ENCODE peak calls at places on chromosome 17, in five cellular contexts. O is H9, K is trophoblast cell, J is neuronal stem cell, Q is H1. W is an unnamed sample.

GRCh38 chr17:75514299-75515228 is 773 bp downstream of the CASKIN2 start:
- DNase-seq in Q (no peak), O (no peak), K (no peak), J (peak), W (peak)

GRCh38 chr17:80441133-80441578 is 26.2 kb downstream of the ENDOV start:
- DNase-seq in Q (no peak), J (peak), O (peak), K (peak), W (peak)

GRCh38 chr17:35255316-35255715 is 12.4 kb downstream of the SLFN5 start:
- DNase-seq in Q (no peak), O (no peak), K (peak), J (peak), W (no peak)

GRCh38 chr17:38969281-38969680 is 2.1 kb upstream of the FBXO47 start:
- DNase-seq in Q (no peak), O (no peak), K (no peak), J (no peak), W (no peak)

GRCh38 chr17:1649844-1650409 is at the start of gene RILP:
- DNase-seq in K (peak), J (no peak), O (peak), Q (no peak), W (no peak)

GRCh38 chr17:60305141-60305540 is 86.8 kb downstream of the USP32 start:
- DNase-seq in K (peak), Q (no peak), J (no peak), O (no peak), W (peak)

GRCh38 chr17:62819511-62820221 is 11.6 kb upstream of the MARCHF10 start:
- DNase-seq in J (peak), Q (no peak), O (peak), K (peak), W (peak)

GRCh38 chr17:30808785-30809286 is 15.7 kb downstream of the CRLF3 start:
- DNase-seq in J (no peak), Q (no peak), K (no peak), O (no peak), W (no peak)

GRCh38 chr17:49111934-49112333 is 20.6 kb upstream of the B4GALNT2 start:
- DNase-seq in K (peak), Q (no peak), J (no peak), O (no peak), W (no peak)

GRCh38 chr17:3695723-3696411 is at the start of gene P2RX5:
- DNase-seq in J (peak), K (no peak), O (peak), Q (no peak), W (peak)

GRCh38 chr17:37713624-37714023 is 31.2 kb downstream of the HNF1B start:
- DNase-seq in Q (no peak), J (no peak), K (no peak), O (no peak), W (no peak)

GRCh38 chr17:17926840-17927449 is 45.3 kb downstream of the TOM1L2 start:
- DNase-seq in K (no peak), O (no peak), J (no peak), Q (no peak), W (no peak)

GRCh38 chr17:72362466-72363335 is 241.9 kb downstream of the SOX9 start:
- DNase-seq in J (no peak), K (no peak), Q (no peak), O (no peak), W (peak)

GRCh38 chr17:29150191-29150590 is 30.0 kb downstream of the MYO18A start:
- DNase-seq in O (no peak), J (no peak), K (no peak), Q (no peak), W (no peak)
- H3K4ac ChIP-seq in O (no peak), J (no peak), K (no peak), Q (no peak), W (no peak)

GRCh38 chr17:56815711-56816110 is 18.0 kb downstream of the C17orf67 start:
- DNase-seq in O (no peak), J (no peak), K (no peak), Q (no peak), W (peak)
- H2BK12ac ChIP-seq in O (no peak), J (no peak), K (no peak), Q (no peak), W (no peak)

GRCh38 chr17:28951428-28951990 is at the start of gene PHF12:
- DNase-seq in K (peak), Q (peak), O (peak), J (peak), W (peak)
- H3K4ac ChIP-seq in K (peak), Q (peak), O (no peak), J (peak), W (peak)

DNA sequence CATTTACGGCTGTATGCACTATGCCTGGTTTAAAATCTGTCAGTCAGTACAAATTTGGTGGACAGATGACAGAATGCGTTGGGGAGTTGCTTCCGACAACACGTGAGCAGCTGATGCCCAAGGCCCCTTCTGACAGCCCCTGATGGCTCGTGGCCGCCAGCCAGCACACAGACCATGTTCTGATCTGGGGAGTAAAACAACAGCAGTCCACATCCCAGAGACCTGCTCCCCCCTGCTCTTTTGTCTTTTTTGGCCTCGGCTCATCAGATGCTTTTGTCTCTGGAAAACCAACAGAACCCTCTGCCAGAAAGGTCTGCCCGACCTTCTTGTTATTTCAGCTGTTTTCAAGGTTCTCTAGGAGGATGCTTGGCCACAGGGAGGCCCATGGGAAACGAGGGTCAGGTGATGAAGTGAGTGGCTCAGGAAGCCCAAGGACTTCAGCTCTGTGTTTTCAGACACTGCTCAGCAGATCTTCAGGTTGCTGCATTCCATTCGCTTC is 10.8 kb downstream of the ARSG start:
- DNase-seq in Q (no peak), J (no peak), K (peak), O (no peak), W (no peak)
- H2BK12ac ChIP-seq in Q (no peak), J (no peak), K (peak), O (no peak), W (peak)